ENCODE peak calls at places on chromosome 20, in nine cellular contexts. V, N, P, Q, B, Z, W, M and G are unnamed samples.

GRCh38 chr20:52291109-52291508 is 99.5 kb upstream of the ZFP64 start:
- DNase-seq in M (no peak), V (no peak), Z (no peak), P (peak), Q (no peak), B (no peak), W (no peak), N (no peak), G (no peak)

GRCh38 chr20:2405693-2406065 is 25.0 kb downstream of the TGM6 start:
- DNase-seq in P (no peak), B (no peak), M (no peak), V (no peak), Z (no peak), Q (no peak), W (no peak), N (peak), G (no peak)

GRCh38 chr20:11324990-11325389 is 592.7 kb upstream of the BTBD3 start:
- DNase-seq in W (no peak), V (no peak), B (no peak), Q (no peak), P (no peak), Z (no peak), M (no peak), N (no peak), G (no peak)

GRCh38 chr20:36507746-36508145 is 33.6 kb upstream of the MYL9 start:
- DNase-seq in Z (no peak), Q (no peak), B (no peak), P (no peak), N (no peak), M (no peak), W (no peak), V (no peak), G (no peak)

GRCh38 chr20:62370115-62370806 is 3.1 kb upstream of the LAMA5 start:
- DNase-seq in P (no peak), W (no peak), Z (no peak), Q (no peak), B (no peak), V (no peak), N (no peak), M (peak), G (peak)

GRCh38 chr20:11797161-11797560 is 120.5 kb upstream of the BTBD3 start:
- DNase-seq in V (no peak), N (no peak), W (no peak), B (no peak), P (no peak), Z (no peak), M (no peak), Q (no peak), G (no peak)

GRCh38 chr20:17943343-17943742 is 25.3 kb downstream of the SNX5 start:
- DNase-seq in Z (no peak), B (no peak), P (no peak), W (no peak), N (no peak), Q (no peak), V (no peak), M (no peak), G (no peak)

GRCh38 chr20:23151008-23151703 is 65.0 kb upstream of the CD93 start:
- DNase-seq in V (no peak), B (no peak), M (no peak), W (no peak), Z (no peak), P (no peak), Q (no peak), N (peak), G (no peak)

GRCh38 chr20:36784900-36785299 is 11.3 kb upstream of the DSN1 start:
- DNase-seq in N (no peak), P (no peak), V (no peak), B (no peak), W (no peak), Q (no peak), Z (no peak), M (peak), G (no peak)

GRCh38 chr20:17735206-17735804 is 35.5 kb downstream of the BANF2 start:
- DNase-seq in N (no peak), V (no peak), Z (no peak), W (no peak), Q (no peak), B (no peak), M (peak), P (no peak), G (peak)

GRCh38 chr20:25987073-25987927 is 290.6 kb upstream of the ZNF337 start:
- DNase-seq in P (no peak), B (peak), M (peak), N (peak), Z (no peak), V (peak), W (no peak), Q (no peak), G (no peak)

GRCh38 chr20:41300906-41301305 is 16.6 kb downstream of the ZHX3 start:
- DNase-seq in N (no peak), P (no peak), W (no peak), Q (no peak), M (no peak), V (no peak), B (no peak), Z (no peak), G (no peak)

GRCh38 chr20:25545171-25545570 is 40.2 kb downstream of the NINL start:
- DNase-seq in N (peak), M (no peak), W (no peak), Z (no peak), V (no peak), P (no peak), B (no peak), Q (no peak), G (no peak)

GRCh38 chr20:45848969-45849582 is 8.1 kb downstream of the ACOT8 start:
- DNase-seq in W (no peak), Z (no peak), N (no peak), M (no peak), V (no peak), B (no peak), Q (no peak), P (no peak), G (no peak)

GRCh38 chr20:55880361-55880760 is 125.0 kb downstream of the CBLN4 start:
- DNase-seq in P (no peak), Q (no peak), B (no peak), N (no peak), M (no peak), V (no peak), Z (peak), W (no peak), G (no peak)

GRCh38 chr20:41655966-41656685 is 37.9 kb upstream of the CHD6 start:
- DNase-seq in Q (no peak), N (no peak), B (no peak), V (no peak), Z (no peak), W (no peak), M (no peak), P (no peak), G (no peak)

GRCh38 chr20:14046534-14046933 is 51.2 kb downstream of the MACROD2 start:
- DNase-seq in P (no peak), V (no peak), B (no peak), N (no peak), Z (no peak), M (no peak), W (no peak), Q (no peak), G (no peak)

GRCh38 chr20:63941282-63942060 is 14.7 kb downstream of the UCKL1 start:
- DNase-seq in M (peak), N (no peak), P (no peak), V (peak), Q (peak), Z (no peak), W (no peak), B (peak), G (peak)

GRCh38 chr20:6492396-6493055 is 275.0 kb upstream of the BMP2 start:
- DNase-seq in N (no peak), Z (no peak), P (peak), M (peak), V (no peak), B (no peak), W (no peak), Q (no peak), G (no peak)

GRCh38 chr20:37431786-37432185 is 85.8 kb downstream of the SRC start:
- DNase-seq in V (no peak), B (no peak), N (no peak), M (no peak), P (no peak), Q (no peak), Z (no peak), W (no peak), G (no peak)

GRCh38 chr20:2470051-2470431 is 548 bp downstream of the SNRPB start:
- DNase-seq in Z (peak), B (peak), N (peak), W (no peak), V (peak), Q (no peak), P (peak), M (peak), G (peak)

GRCh38 chr20:59145926-59146800 is 17.5 kb upstream of the ZNF831 start:
- DNase-seq in W (no peak), Z (peak), P (no peak), Q (no peak), M (no peak), V (no peak), B (peak), N (no peak), G (no peak)

GRCh38 chr20:62360854-62361798 is 6.0 kb downstream of the LAMA5 start:
- DNase-seq in P (no peak), Q (no peak), N (peak), V (no peak), Z (no peak), M (no peak), W (no peak), B (no peak), G (peak)

GRCh38 chr20:46979603-46980241 is 85.1 kb downstream of the EYA2 start:
- DNase-seq in Z (no peak), B (no peak), W (no peak), M (no peak), V (no peak), N (peak), Q (no peak), P (no peak), G (no peak)

GRCh38 chr20:45894797-45895196 is 3.7 kb downstream of the CTSA start:
- DNase-seq in B (no peak), P (no peak), W (no peak), N (no peak), M (no peak), Z (no peak), V (no peak), Q (no peak), G (no peak)

GRCh38 chr20:22795897-22796296 is 211.5 kb upstream of the FOXA2 start:
- DNase-seq in V (no peak), Q (no peak), P (no peak), N (peak), B (no peak), M (peak), W (peak), Z (peak), G (peak)

DNA sequence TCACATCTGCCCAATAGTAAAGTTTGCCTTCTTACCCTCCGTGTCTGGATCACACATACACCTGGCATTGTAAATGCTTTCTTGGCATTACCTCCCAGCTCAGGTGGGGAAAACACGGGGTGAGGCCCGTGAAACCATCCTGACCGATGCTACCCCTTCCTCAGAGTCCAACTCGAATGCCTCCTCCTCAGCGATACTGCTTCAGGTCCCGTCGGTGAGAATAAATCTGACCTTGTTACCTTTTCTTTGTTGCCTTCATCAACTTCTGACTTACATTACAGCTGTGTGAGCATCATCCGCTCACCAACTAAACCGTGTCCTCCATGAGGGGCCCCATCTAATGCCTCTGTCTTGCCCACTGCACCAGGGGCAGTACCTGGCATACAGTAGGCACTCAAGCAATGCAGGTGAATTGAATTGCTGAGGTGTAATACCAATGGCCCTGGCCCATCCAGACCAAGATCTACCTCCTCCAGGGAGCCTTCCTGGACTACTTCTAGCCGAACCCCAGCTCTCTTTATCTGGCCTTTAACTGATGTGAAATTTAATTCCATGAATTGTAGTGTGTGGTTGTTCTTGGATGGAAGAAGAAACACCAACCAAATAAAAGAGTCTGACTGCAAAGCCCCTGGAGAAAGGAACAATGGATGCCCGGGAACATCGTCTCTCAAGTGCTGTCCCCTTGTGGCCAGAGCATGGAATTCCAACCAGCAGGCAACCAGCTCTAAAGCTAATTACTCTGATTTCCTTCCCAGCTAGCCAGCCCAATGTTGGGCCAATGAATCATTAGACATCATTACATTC is 141.5 kb downstream of the ANKRD60 start:
- DNase-seq in B (no peak), Q (no peak), W (no peak), Z (peak), M (peak), V (no peak), P (peak), N (peak), G (peak)
- TF ChIP-seq CTCF in B (peak), Q (peak), W (peak), Z (peak), M (peak), V (peak), P (peak), N (no peak), G (peak)

DNA sequence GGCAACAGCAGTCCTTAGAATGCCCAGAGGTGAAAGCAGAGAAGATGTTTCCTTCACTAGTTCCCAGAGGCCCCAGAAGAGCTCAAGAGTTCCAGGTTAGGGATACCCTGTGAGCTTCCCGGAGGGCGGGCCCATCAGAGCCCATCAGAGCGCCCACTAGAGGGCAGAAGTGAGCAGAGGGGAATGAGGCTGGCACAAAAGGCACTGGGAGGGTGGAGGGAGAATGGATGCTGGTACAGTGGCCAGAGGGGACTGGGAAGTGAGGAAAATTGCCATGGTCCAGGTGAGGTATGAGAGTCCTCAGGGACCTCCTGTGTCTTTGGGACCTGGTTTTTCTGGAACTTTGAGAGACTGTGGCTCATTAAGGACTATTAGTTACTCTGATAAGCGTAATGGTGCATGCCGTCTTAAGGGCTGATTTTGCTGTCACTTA is 57.3 kb downstream of the LINC00237 start:
- DNase-seq in Q (no peak), W (no peak), M (peak), B (peak), Z (no peak), P (peak), V (peak), N (no peak), G (peak)
- TF ChIP-seq CTCF in Q (no peak), W (peak), M (peak), B (peak), Z (peak), P (peak), V (peak), N (no peak), G (peak)

GRCh38 chr20:21139881-21140566 is 14.1 kb downstream of the KIZ start:
- DNase-seq in P (no peak), Q (no peak), N (no peak), W (no peak), M (no peak), Z (no peak), V (no peak), B (no peak), G (no peak)
- TF ChIP-seq CTCF in P (no peak), Q (no peak), N (no peak), W (no peak), M (no peak), Z (no peak), V (no peak), B (no peak), G (no peak)

GRCh38 chr20:44023515-44024371 is 109.1 kb downstream of the TOX2 start:
- DNase-seq in P (no peak), N (peak), M (no peak), W (no peak), B (no peak), V (no peak), Z (no peak), Q (no peak), G (no peak)
- TF ChIP-seq CTCF in P (no peak), N (no peak), M (no peak), W (no peak), B (no peak), V (no peak), Z (no peak), Q (no peak), G (no peak)

GRCh38 chr20:38600057-38600456 is 1.6 kb upstream of the ARHGAP40 start:
- DNase-seq in Q (no peak), W (no peak), Z (no peak), M (no peak), B (no peak), N (no peak), V (no peak), P (no peak), G (no peak)

GRCh38 chr20:38603286-38603685 is 1.7 kb downstream of the ARHGAP40 start:
- DNase-seq in M (no peak), B (no peak), N (no peak), V (no peak), Z (no peak), Q (no peak), W (no peak), P (no peak), G (no peak)

GRCh38 chr20:38602185-38602581 is 574 bp downstream of the ARHGAP40 start:
- DNase-seq in V (no peak), M (no peak), N (no peak), P (no peak), W (no peak), Q (no peak), Z (no peak), B (no peak), G (no peak)

GRCh38 chr20:38599410-38599882 is 2.2 kb upstream of the ARHGAP40 start:
- DNase-seq in Q (no peak), N (no peak), B (no peak), V (no peak), Z (peak), P (no peak), W (no peak), M (peak), G (peak)

GRCh38 chr20:38601216-38602184 is at the start of gene ARHGAP40:
- DNase-seq in Z (peak), V (no peak), W (no peak), M (no peak), B (no peak), P (no peak), N (no peak), Q (no peak), G (peak)
- TF ChIP-seq CTCF in Z (peak), V (no peak), W (no peak), M (peak), B (no peak), P (peak), N (no peak), Q (peak), G (no peak)

DNA sequence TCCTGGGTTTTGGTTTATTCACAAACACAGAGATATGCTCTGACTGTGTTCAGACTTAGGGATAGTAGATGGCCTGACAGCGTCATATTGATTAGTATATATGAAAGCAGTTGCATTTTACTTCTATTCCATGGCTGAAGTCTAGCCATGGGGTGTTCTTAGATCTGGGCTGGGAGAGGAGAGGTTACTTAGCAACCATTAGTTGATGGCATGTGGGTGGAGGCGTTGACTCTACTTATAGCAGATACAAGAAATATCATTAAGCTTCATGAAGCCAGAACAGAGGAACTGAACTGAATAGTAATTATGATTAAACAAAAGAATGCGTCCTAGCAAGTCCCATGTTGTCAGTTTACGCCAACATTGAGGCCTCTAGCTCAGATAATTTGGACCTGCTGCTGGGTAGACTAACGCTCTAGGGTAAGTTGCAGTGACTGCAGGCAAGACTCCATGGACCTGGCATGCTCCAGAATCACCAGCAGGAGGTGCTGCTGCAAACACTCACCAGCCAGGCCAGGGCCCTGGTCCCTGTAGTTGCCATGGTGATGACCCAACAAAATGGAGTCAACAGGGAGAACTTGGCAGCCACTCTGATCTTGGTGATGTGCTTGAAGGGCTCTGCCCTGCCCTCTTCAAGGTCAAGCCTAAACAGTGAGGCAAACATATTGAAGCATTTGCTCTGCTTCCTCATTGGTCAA is 477.4 kb downstream of the PREX1 start:
- DNase-seq in V (no peak), W (no peak), M (peak), Z (no peak), N (peak), Q (no peak), P (no peak), B (no peak), G (peak)
- TF ChIP-seq CTCF in V (no peak), W (no peak), M (no peak), Z (no peak), N (no peak), Q (peak), P (peak), B (peak), G (peak)

GRCh38 chr20:50398471-50399002 is 111.6 kb upstream of the PTPN1 start:
- DNase-seq in M (no peak), W (no peak), Q (no peak), B (no peak), N (no peak), P (no peak), Z (no peak), V (no peak), G (no peak)
- TF ChIP-seq CTCF in M (no peak), W (no peak), Q (no peak), B (no peak), N (no peak), P (no peak), Z (no peak), V (no peak), G (no peak)

GRCh38 chr20:3696200-3696599 is 14.4 kb upstream of the ADAM33 start:
- DNase-seq in P (no peak), B (no peak), Z (no peak), N (no peak), Q (no peak), V (no peak), M (no peak), W (no peak), G (no peak)
- TF ChIP-seq CTCF in P (peak), B (no peak), Z (no peak), N (no peak), Q (no peak), V (no peak), M (peak), W (peak), G (peak)

GRCh38 chr20:50250748-50251382 is 60.2 kb downstream of the CEBPB start:
- DNase-seq in N (no peak), Q (no peak), B (no peak), V (no peak), P (no peak), M (no peak), Z (no peak), W (no peak), G (no peak)

GRCh38 chr20:50249447-50250388 is 59.1 kb downstream of the CEBPB start:
- DNase-seq in P (no peak), W (no peak), Z (no peak), N (no peak), Q (no peak), M (no peak), B (no peak), V (no peak), G (no peak)

GRCh38 chr20:50252715-50253500 is 62.3 kb downstream of the CEBPB start:
- DNase-seq in M (no peak), P (no peak), Z (no peak), W (no peak), Q (no peak), V (no peak), N (no peak), B (no peak), G (no peak)

GRCh38 chr20:50251383-50251748 is 60.7 kb downstream of the CEBPB start:
- DNase-seq in M (no peak), N (no peak), P (no peak), V (no peak), W (no peak), Z (no peak), B (no peak), Q (no peak), G (no peak)

DNA sequence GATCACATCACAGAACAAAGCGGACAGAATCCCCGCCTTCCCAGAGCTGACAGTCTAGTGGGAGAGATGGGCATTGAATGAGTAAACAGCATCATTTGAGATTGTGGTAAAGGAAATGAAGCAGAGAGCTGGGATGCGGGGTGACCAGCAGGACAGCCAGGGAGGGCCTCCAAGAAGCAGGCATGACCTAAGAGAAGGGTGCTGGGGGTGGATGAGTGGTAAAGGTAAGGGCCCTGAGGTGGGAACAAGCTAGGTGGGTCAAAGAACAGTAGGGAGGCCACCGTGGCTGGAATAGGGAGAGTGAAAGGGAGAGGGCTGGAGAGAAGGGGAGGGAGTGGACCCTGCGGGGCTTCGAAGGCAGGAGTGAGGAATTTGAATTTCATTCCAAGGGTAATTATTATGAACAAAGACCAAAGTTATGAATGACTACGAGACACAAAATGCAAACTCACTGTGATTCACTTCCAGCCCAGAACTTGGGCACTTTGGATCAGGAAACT is 61.4 kb downstream of the CEBPB start:
- DNase-seq in N (no peak), M (no peak), W (peak), Q (no peak), P (no peak), B (no peak), V (no peak), Z (no peak), G (no peak)
- TF ChIP-seq CTCF in N (no peak), M (no peak), W (no peak), Q (no peak), P (no peak), B (no peak), V (no peak), Z (no peak), G (no peak)